ENCODE peak calls at places on chromosomes 1 and 21, in seven cellular contexts. L is osteoblast, G is H9, I is neural progenitor cell, O is HCT116, A is astrocyte, Z is SK-N-SH. Y is an unnamed sample.

GRCh38 chr1:32774950-32775634 is 42.1 kb downstream of the YARS1 start:
- DNase-seq in I (no peak), L (no peak), O (no peak), A (peak), Z (peak), G (no peak), Y (peak)

GRCh38 chr1:91948501-91949355 is 473 bp upstream of the BRDT start:
- DNase-seq in G (peak), L (peak), Z (no peak), I (no peak), A (no peak), O (no peak), Y (no peak)

GRCh38 chr1:221078260-221078965 is 199.2 kb downstream of the HLX start:
- DNase-seq in L (no peak), G (no peak), Z (no peak), O (no peak), A (peak), I (no peak), Y (peak)

GRCh38 chr1:92040971-92041370 is 11.2 kb downstream of the EPHX4 start:
- DNase-seq in Z (no peak), O (no peak), I (no peak), L (no peak), G (no peak), A (no peak), Y (peak)

GRCh38 chr1:239293350-239294111 is 92.8 kb upstream of the CHRM3 start:
- DNase-seq in I (no peak), Z (no peak), L (no peak), O (no peak), G (no peak), A (no peak), Y (no peak)

GRCh38 chr1:111635324-111636009 is 15.9 kb downstream of the RAP1A start:
- DNase-seq in Z (no peak), G (no peak), A (no peak), O (no peak), I (no peak), L (no peak), Y (no peak)

GRCh38 chr1:224223819-224224714 is 41.0 kb downstream of the DEGS1 start:
- DNase-seq in A (peak), L (peak), Z (no peak), G (no peak), O (no peak), I (no peak), Y (peak)

GRCh38 chr1:231806623-231807470 is 180.3 kb downstream of the DISC1 start:
- DNase-seq in Z (peak), O (peak), I (peak), L (no peak), G (peak), A (no peak), Y (peak)

GRCh38 chr1:221839794-221840395 is 98.0 kb upstream of the DUSP10 start:
- DNase-seq in A (peak), Z (no peak), O (peak), G (no peak), I (no peak), L (peak), Y (peak)

GRCh38 chr21:31343030-31343510 is 991 bp downstream of the TIAM1 start:
- DNase-seq in L (no peak), A (no peak), Z (no peak), G (no peak), O (no peak), I (no peak), Y (no peak)

GRCh38 chr21:45262041-45262581 is 25.6 kb downstream of the POFUT2 start:
- DNase-seq in Z (peak), O (no peak), L (peak), A (no peak), I (no peak), G (peak), Y (no peak)

GRCh38 chr1:81437649-81438048 is 363.1 kb upstream of the ADGRL2 start:
- DNase-seq in I (no peak), Z (no peak), O (no peak), L (no peak), A (no peak), G (no peak), Y (no peak)

GRCh38 chr1:46537651-46538050 is 13.8 kb downstream of the KNCN start:
- DNase-seq in I (no peak), O (no peak), G (no peak), A (no peak), Z (no peak), L (no peak), Y (no peak)

GRCh38 chr21:33761104-33762036 is 119.1 kb downstream of the ITSN1 start:
- DNase-seq in O (peak), Z (no peak), I (no peak), A (peak), L (peak), G (no peak), Y (peak)

GRCh38 chr1:91798241-91798648 is 87.7 kb downstream of the TGFBR3 start:
- DNase-seq in G (no peak), L (no peak), O (no peak), I (no peak), Z (no peak), A (no peak), Y (no peak)

GRCh38 chr1:230708631-230709580 is 5.0 kb downstream of the AGT start:
- DNase-seq in G (no peak), A (no peak), Z (no peak), I (no peak), O (no peak), L (no peak), Y (no peak)

GRCh38 chr1:209409786-209410185 is 173.7 kb upstream of the CAMK1G start:
- DNase-seq in I (no peak), O (no peak), G (no peak), L (no peak), A (peak), Z (no peak), Y (peak)

GRCh38 chr1:182207300-182207699 is 145.8 kb upstream of the ZNF648 start:
- DNase-seq in L (no peak), Z (no peak), G (no peak), A (no peak), I (no peak), O (no peak), Y (no peak)

GRCh38 chr21:44377922-44378645 is 24.7 kb downstream of the TRPM2 start:
- DNase-seq in Z (peak), G (no peak), O (no peak), I (no peak), L (peak), A (no peak), Y (no peak)

GRCh38 chr1:11654571-11655262 is at the start of gene FBXO44:
- DNase-seq in I (peak), L (peak), G (peak), A (no peak), O (no peak), Z (peak), Y (no peak)

GRCh38 chr1:42364542-42364941 is 16.1 kb upstream of the RIMKLA start:
- DNase-seq in G (no peak), Z (no peak), L (no peak), O (no peak), A (no peak), I (no peak), Y (no peak)

GRCh38 chr1:244447552-244447951 is 4.2 kb downstream of the ADSS2 start:
- DNase-seq in A (no peak), L (no peak), G (no peak), I (no peak), O (no peak), Z (no peak), Y (no peak)

DNA sequence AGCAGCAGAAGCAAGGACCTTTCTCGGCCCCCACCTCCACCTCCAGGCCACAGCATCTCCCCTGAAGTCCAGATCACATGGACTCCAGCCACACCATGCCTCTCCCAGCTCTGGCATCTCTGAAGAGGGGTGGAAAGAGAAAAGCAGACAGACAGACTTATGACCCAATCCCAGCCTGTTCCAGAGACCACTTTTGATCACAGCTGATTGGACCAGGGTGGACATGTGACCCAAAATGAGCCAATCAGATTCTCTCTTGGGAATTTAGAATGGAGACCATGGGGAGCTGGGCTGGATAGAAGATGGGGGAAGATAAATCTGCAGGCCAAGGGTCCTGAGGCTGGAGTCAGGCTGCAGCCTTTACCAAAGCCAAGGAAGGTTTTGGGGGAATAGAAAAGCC is 16.4 kb downstream of the HTR1D start:
- DNase-seq in A (no peak), I (no peak), O (no peak), L (no peak), Z (no peak), G (no peak), Y (no peak)
- H2AFZ ChIP-seq in A (no peak), I (no peak), O (no peak), L (no peak), Z (no peak), G (no peak), Y (peak)

GRCh38 chr1:15154480-15155036 is 1.0 kb downstream of the TMEM51 start:
- DNase-seq in O (no peak), G (peak), Z (peak), L (peak), I (peak), A (no peak), Y (no peak)

GRCh38 chr1:15153184-15153841 is at the start of gene TMEM51:
- DNase-seq in A (peak), Z (peak), L (peak), O (no peak), I (peak), G (peak), Y (peak)

GRCh38 chr1:15152318-15153183 is 996 bp upstream of the TMEM51 start:
- DNase-seq in I (peak), Z (peak), G (peak), O (peak), L (peak), A (peak), Y (peak)

GRCh38 chr1:15155191-15155590 is 1.6 kb downstream of the TMEM51 start:
- DNase-seq in A (no peak), Z (no peak), I (no peak), O (no peak), G (no peak), L (no peak), Y (no peak)

DNA sequence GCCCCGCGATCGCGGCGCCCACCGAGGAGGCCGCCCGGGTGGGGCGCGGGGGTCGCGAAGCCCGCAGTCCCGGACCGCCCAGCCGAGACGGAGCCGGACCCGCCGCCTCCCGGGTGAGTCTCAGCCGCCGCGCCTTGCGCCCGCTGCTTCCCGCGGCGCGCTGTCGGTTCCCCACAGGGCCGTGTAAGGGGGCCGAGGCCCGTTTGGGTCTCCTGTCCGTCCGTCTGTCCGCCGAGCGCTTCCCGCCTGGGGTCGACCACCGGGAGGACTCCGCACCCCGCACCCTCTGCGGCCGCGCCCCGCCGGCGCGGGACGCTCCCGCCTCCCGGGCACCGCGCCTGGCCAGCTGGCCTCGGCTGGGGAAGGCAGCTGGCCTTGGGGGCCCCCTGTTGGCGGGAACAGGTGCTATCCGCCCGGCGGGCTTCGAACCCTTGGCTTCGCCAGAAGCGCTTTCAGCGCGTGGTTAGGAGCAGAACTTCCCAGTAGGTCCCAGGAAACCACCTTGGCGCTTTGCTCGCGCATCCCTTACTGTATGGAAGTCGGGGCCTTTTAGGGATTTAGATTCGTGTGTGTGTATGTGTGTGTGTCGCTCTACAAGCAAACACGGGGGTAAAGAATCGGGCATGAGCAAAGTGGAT is 414 bp downstream of the TMEM51 start:
- DNase-seq in Z (peak), G (peak), A (no peak), L (peak), O (no peak), I (peak), Y (peak)
- TF ChIP-seq CTCF in Z (peak), G (peak), A (peak), L (peak), O (peak), I (peak), Y (peak)

GRCh38 chr1:94236021-94236491 is 1.3 kb downstream of the ARHGAP29 start:
- DNase-seq in I (peak), A (peak), Z (peak), O (no peak), G (no peak), L (peak), Y (peak)
- H2AFZ ChIP-seq in I (no peak), A (no peak), Z (peak), O (no peak), G (no peak), L (no peak), Y (peak)

GRCh38 chr1:153647375-153647714 is 11.2 kb upstream of the SNAPIN start:
- DNase-seq in L (no peak), G (peak), O (no peak), I (no peak), A (no peak), Z (no peak), Y (no peak)
- TF ChIP-seq CTCF in L (no peak), G (peak), O (no peak), I (no peak), A (no peak), Z (no peak), Y (no peak)

GRCh38 chr1:63874278-63874880 is 100.6 kb downstream of the ROR1 start:
- DNase-seq in L (peak), I (no peak), Z (no peak), G (no peak), O (no peak), A (peak), Y (peak)

GRCh38 chr1:63877021-63877767 is 103.4 kb downstream of the ROR1 start:
- DNase-seq in A (peak), I (no peak), O (no peak), G (no peak), L (peak), Z (no peak), Y (no peak)

GRCh38 chr1:63870152-63870551 is 96.3 kb downstream of the ROR1 start:
- DNase-seq in A (no peak), Z (no peak), I (no peak), L (no peak), O (no peak), G (no peak), Y (no peak)

GRCh38 chr1:63871451-63871850 is 97.6 kb downstream of the ROR1 start:
- DNase-seq in I (no peak), L (no peak), O (no peak), Z (no peak), A (no peak), G (no peak), Y (no peak)

DNA sequence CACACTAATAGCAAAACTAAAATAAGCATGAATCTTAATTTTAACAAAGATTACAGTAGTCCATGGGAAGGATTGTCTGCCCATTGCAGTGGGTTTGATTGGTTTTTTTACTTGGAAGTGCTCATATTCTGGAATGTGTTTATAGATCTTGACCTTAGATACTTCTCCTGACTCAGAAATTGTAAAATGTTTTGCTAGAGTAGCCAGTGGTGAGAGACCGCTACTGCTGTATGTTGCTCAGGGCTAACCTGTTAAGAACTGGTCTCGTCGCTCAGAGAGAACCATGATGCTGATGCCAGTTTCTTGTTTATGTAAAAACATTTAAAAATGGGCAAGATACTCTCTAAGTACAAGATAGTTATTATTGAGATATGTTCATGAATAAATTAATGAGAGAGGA is 99.9 kb downstream of the ROR1 start:
- DNase-seq in G (no peak), A (peak), L (peak), O (no peak), I (no peak), Z (no peak), Y (peak)
- H2AFZ ChIP-seq in G (no peak), A (no peak), L (no peak), O (no peak), I (no peak), Z (no peak), Y (no peak)

DNA sequence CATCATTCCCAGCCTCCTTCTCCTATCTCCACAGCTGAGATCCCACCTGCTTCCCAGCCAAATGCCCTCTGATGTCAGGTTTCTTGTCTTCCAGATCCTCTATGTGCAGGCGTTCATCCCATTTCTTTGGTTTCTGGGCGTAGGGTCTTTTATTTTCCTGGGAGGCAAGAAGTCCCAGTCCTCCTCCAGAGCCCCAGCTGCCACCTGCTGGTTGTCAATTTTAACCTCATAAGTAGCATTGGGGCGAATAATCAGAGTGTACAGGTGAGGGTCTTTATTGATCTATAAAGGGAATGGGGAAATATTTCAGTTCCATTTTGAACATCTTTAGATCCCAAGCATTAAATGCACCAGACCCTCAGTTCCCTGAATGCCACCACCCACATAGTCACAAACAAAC is 47.2 kb upstream of the EPS15 start:
- DNase-seq in I (no peak), A (no peak), L (no peak), O (no peak), G (no peak), Z (no peak), Y (no peak)
- TF ChIP-seq CTCF in I (no peak), A (no peak), L (no peak), O (peak), G (no peak), Z (no peak), Y (no peak)

GRCh38 chr1:216599851-216600250 is 123.4 kb downstream of the ESRRG start:
- DNase-seq in A (no peak), O (no peak), L (no peak), I (peak), Z (no peak), G (no peak), Y (no peak)

GRCh38 chr1:216600730-216601426 is 122.4 kb downstream of the ESRRG start:
- DNase-seq in O (no peak), G (peak), I (peak), Z (peak), A (peak), L (peak), Y (peak)

GRCh38 chr1:216604771-216605170 is 118.5 kb downstream of the ESRRG start:
- DNase-seq in L (no peak), Z (no peak), A (no peak), G (no peak), O (no peak), I (no peak), Y (no peak)

GRCh38 chr1:216598448-216598847 is 124.8 kb downstream of the ESRRG start:
- DNase-seq in I (peak), O (no peak), G (no peak), L (no peak), Z (no peak), A (no peak), Y (no peak)

DNA sequence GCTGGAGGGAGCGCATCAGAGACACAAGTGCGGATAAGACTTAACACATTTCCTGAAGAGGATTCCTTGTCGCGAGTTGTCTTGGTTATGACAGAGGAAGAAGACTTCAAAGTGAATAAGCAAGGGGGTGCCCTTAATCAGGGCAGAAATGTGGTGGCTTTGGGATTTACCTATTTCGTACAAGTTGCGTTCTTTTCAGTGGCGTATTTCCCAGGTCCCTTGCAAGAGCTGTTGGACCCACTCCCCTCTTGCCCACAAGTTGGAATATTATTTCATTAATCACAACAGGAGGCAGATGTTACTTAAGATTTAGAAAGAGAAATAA is 121.8 kb downstream of the ESRRG start:
- DNase-seq in I (no peak), G (no peak), A (no peak), Z (no peak), L (no peak), O (no peak), Y (no peak)
- H2AFZ ChIP-seq in I (peak), G (no peak), A (peak), Z (peak), L (peak), O (no peak), Y (peak)